ENCODE peak calls at places on chromosome 18, in ten cellular contexts. One of them, this sample, is unnamed.

GRCh38 chr18:31774960-31775359 is 14.3 kb upstream of the SLC25A52 start:
- DNase-seq in SW 1271: no peak
- DNase-seq in NCI-H1436: no peak
- DNase-seq in A549: no peak
- DNase-seq in KG1: no peak
- DNase-seq in amniotic epithelial cell: no peak
- DNase-seq in DMS 273 treated with DMSO at 0.1 percent for 48 hours: no peak
- DNase-seq in glomerular endothelial cell: no peak
- DNase-seq in tibial artery: no peak
- DNase-seq in activated naive CD8-positive, alpha-beta T cell treated with anti-CD3 and anti-CD28 coated beads, Interleukin-2, amount 50 U/mL, for 16 hours: no peak
- DNase-seq in this sample: no peak

GRCh38 chr18:53380063-53380639 is 844.3 kb downstream of the MBD2 start:
- DNase-seq in DMS 273 treated with DMSO at 0.1 percent for 48 hours: peak
- DNase-seq in NCI-H1436: no peak
- DNase-seq in amniotic epithelial cell: no peak
- DNase-seq in activated naive CD8-positive, alpha-beta T cell treated with anti-CD3 and anti-CD28 coated beads, Interleukin-2, amount 50 U/mL, for 16 hours: no peak
- DNase-seq in KG1: no peak
- DNase-seq in tibial artery: no peak
- DNase-seq in SW 1271: no peak
- DNase-seq in glomerular endothelial cell: peak
- DNase-seq in A549: peak
- DNase-seq in this sample: peak

GRCh38 chr18:51120809-51121596 is 76.5 kb downstream of the MEX3C start:
- DNase-seq in amniotic epithelial cell: no peak
- DNase-seq in DMS 273 treated with DMSO at 0.1 percent for 48 hours: no peak
- DNase-seq in KG1: no peak
- DNase-seq in A549: no peak
- DNase-seq in SW 1271: no peak
- DNase-seq in tibial artery: no peak
- DNase-seq in glomerular endothelial cell: no peak
- DNase-seq in activated naive CD8-positive, alpha-beta T cell treated with anti-CD3 and anti-CD28 coated beads, Interleukin-2, amount 50 U/mL, for 16 hours: no peak
- DNase-seq in NCI-H1436: no peak
- DNase-seq in this sample: no peak

GRCh38 chr18:9530226-9531009 is 55.1 kb downstream of the RALBP1 start:
- DNase-seq in activated naive CD8-positive, alpha-beta T cell treated with anti-CD3 and anti-CD28 coated beads, Interleukin-2, amount 50 U/mL, for 16 hours: no peak
- DNase-seq in amniotic epithelial cell: peak
- DNase-seq in glomerular endothelial cell: no peak
- DNase-seq in NCI-H1436: no peak
- DNase-seq in KG1: no peak
- DNase-seq in tibial artery: no peak
- DNase-seq in SW 1271: no peak
- DNase-seq in A549: no peak
- DNase-seq in DMS 273 treated with DMSO at 0.1 percent for 48 hours: no peak
- DNase-seq in this sample: peak

GRCh38 chr18:6315556-6316331 is 99.0 kb downstream of the L3MBTL4 start:
- DNase-seq in amniotic epithelial cell: no peak
- DNase-seq in NCI-H1436: no peak
- DNase-seq in SW 1271: no peak
- DNase-seq in A549: no peak
- DNase-seq in tibial artery: no peak
- DNase-seq in KG1: no peak
- DNase-seq in DMS 273 treated with DMSO at 0.1 percent for 48 hours: no peak
- DNase-seq in activated naive CD8-positive, alpha-beta T cell treated with anti-CD3 and anti-CD28 coated beads, Interleukin-2, amount 50 U/mL, for 16 hours: no peak
- DNase-seq in glomerular endothelial cell: no peak
- DNase-seq in this sample: no peak

GRCh38 chr18:46278481-46279465 is 174.6 kb downstream of the HAUS1 start:
- DNase-seq in activated naive CD8-positive, alpha-beta T cell treated with anti-CD3 and anti-CD28 coated beads, Interleukin-2, amount 50 U/mL, for 16 hours: no peak
- DNase-seq in amniotic epithelial cell: peak
- DNase-seq in KG1: no peak
- DNase-seq in SW 1271: no peak
- DNase-seq in NCI-H1436: no peak
- DNase-seq in glomerular endothelial cell: no peak
- DNase-seq in A549: no peak
- DNase-seq in DMS 273 treated with DMSO at 0.1 percent for 48 hours: no peak
- DNase-seq in tibial artery: no peak
- DNase-seq in this sample: peak

GRCh38 chr18:22378672-22379282 is 38.9 kb downstream of the CTAGE1 start:
- DNase-seq in KG1: no peak
- DNase-seq in tibial artery: peak
- DNase-seq in DMS 273 treated with DMSO at 0.1 percent for 48 hours: no peak
- DNase-seq in A549: peak
- DNase-seq in glomerular endothelial cell: no peak
- DNase-seq in amniotic epithelial cell: peak
- DNase-seq in NCI-H1436: no peak
- DNase-seq in activated naive CD8-positive, alpha-beta T cell treated with anti-CD3 and anti-CD28 coated beads, Interleukin-2, amount 50 U/mL, for 16 hours: no peak
- DNase-seq in SW 1271: peak
- DNase-seq in this sample: peak

GRCh38 chr18:12645751-12646203 is 12.1 kb downstream of the SPIRE1 start:
- DNase-seq in NCI-H1436: no peak
- DNase-seq in KG1: no peak
- DNase-seq in glomerular endothelial cell: no peak
- DNase-seq in activated naive CD8-positive, alpha-beta T cell treated with anti-CD3 and anti-CD28 coated beads, Interleukin-2, amount 50 U/mL, for 16 hours: no peak
- DNase-seq in tibial artery: peak
- DNase-seq in amniotic epithelial cell: peak
- DNase-seq in DMS 273 treated with DMSO at 0.1 percent for 48 hours: no peak
- DNase-seq in A549: no peak
- DNase-seq in SW 1271: no peak
- DNase-seq in this sample: peak

GRCh38 chr18:12652861-12653401 is 5.0 kb downstream of the SPIRE1 start:
- DNase-seq in SW 1271: no peak
- DNase-seq in activated naive CD8-positive, alpha-beta T cell treated with anti-CD3 and anti-CD28 coated beads, Interleukin-2, amount 50 U/mL, for 16 hours: no peak
- DNase-seq in glomerular endothelial cell: no peak
- DNase-seq in DMS 273 treated with DMSO at 0.1 percent for 48 hours: no peak
- DNase-seq in amniotic epithelial cell: peak
- DNase-seq in tibial artery: no peak
- DNase-seq in NCI-H1436: no peak
- DNase-seq in KG1: no peak
- DNase-seq in A549: no peak
- DNase-seq in this sample: peak

GRCh38 chr18:74511823-74512222 is 15.7 kb downstream of the CNDP2 start:
- DNase-seq in SW 1271: no peak
- DNase-seq in activated naive CD8-positive, alpha-beta T cell treated with anti-CD3 and anti-CD28 coated beads, Interleukin-2, amount 50 U/mL, for 16 hours: no peak
- DNase-seq in A549: no peak
- DNase-seq in amniotic epithelial cell: no peak
- DNase-seq in DMS 273 treated with DMSO at 0.1 percent for 48 hours: no peak
- DNase-seq in NCI-H1436: no peak
- DNase-seq in KG1: no peak
- DNase-seq in glomerular endothelial cell: no peak
- DNase-seq in tibial artery: no peak
- DNase-seq in this sample: no peak

GRCh38 chr18:13680612-13681011 is 45.7 kb downstream of the FAM210A start:
- DNase-seq in activated naive CD8-positive, alpha-beta T cell treated with anti-CD3 and anti-CD28 coated beads, Interleukin-2, amount 50 U/mL, for 16 hours: no peak
- DNase-seq in DMS 273 treated with DMSO at 0.1 percent for 48 hours: no peak
- DNase-seq in glomerular endothelial cell: no peak
- DNase-seq in tibial artery: no peak
- DNase-seq in NCI-H1436: no peak
- DNase-seq in amniotic epithelial cell: peak
- DNase-seq in KG1: no peak
- DNase-seq in SW 1271: no peak
- DNase-seq in A549: peak
- DNase-seq in this sample: no peak

GRCh38 chr18:34659579-34660517 is 50.2 kb upstream of the DTNA start:
- DNase-seq in activated naive CD8-positive, alpha-beta T cell treated with anti-CD3 and anti-CD28 coated beads, Interleukin-2, amount 50 U/mL, for 16 hours: no peak
- DNase-seq in KG1: no peak
- DNase-seq in glomerular endothelial cell: peak
- DNase-seq in NCI-H1436: peak
- DNase-seq in A549: peak
- DNase-seq in SW 1271: peak
- DNase-seq in amniotic epithelial cell: peak
- DNase-seq in tibial artery: peak
- DNase-seq in DMS 273 treated with DMSO at 0.1 percent for 48 hours: no peak
- DNase-seq in this sample: peak

GRCh38 chr18:23077493-23078256 is 57.6 kb upstream of the CABLES1 start:
- DNase-seq in glomerular endothelial cell: no peak
- DNase-seq in tibial artery: no peak
- DNase-seq in activated naive CD8-positive, alpha-beta T cell treated with anti-CD3 and anti-CD28 coated beads, Interleukin-2, amount 50 U/mL, for 16 hours: no peak
- DNase-seq in KG1: no peak
- DNase-seq in NCI-H1436: no peak
- DNase-seq in amniotic epithelial cell: no peak
- DNase-seq in DMS 273 treated with DMSO at 0.1 percent for 48 hours: no peak
- DNase-seq in SW 1271: no peak
- DNase-seq in A549: peak
- DNase-seq in this sample: no peak

GRCh38 chr18:57210101-57210661 is 63.3 kb downstream of the BOD1L2 start:
- DNase-seq in amniotic epithelial cell: peak
- DNase-seq in KG1: no peak
- DNase-seq in NCI-H1436: peak
- DNase-seq in SW 1271: peak
- DNase-seq in A549: peak
- DNase-seq in tibial artery: peak
- DNase-seq in glomerular endothelial cell: peak
- DNase-seq in activated naive CD8-positive, alpha-beta T cell treated with anti-CD3 and anti-CD28 coated beads, Interleukin-2, amount 50 U/mL, for 16 hours: no peak
- DNase-seq in DMS 273 treated with DMSO at 0.1 percent for 48 hours: no peak
- DNase-seq in this sample: peak

GRCh38 chr18:21803495-21803894 is 62.9 kb downstream of the MIB1 start:
- DNase-seq in SW 1271: no peak
- DNase-seq in NCI-H1436: no peak
- DNase-seq in amniotic epithelial cell: peak
- DNase-seq in glomerular endothelial cell: no peak
- DNase-seq in A549: no peak
- DNase-seq in KG1: no peak
- DNase-seq in DMS 273 treated with DMSO at 0.1 percent for 48 hours: no peak
- DNase-seq in tibial artery: no peak
- DNase-seq in activated naive CD8-positive, alpha-beta T cell treated with anti-CD3 and anti-CD28 coated beads, Interleukin-2, amount 50 U/mL, for 16 hours: no peak
- DNase-seq in this sample: peak

GRCh38 chr18:63363951-63364350 is 3.1 kb downstream of the KDSR start:
- DNase-seq in activated naive CD8-positive, alpha-beta T cell treated with anti-CD3 and anti-CD28 coated beads, Interleukin-2, amount 50 U/mL, for 16 hours: no peak
- DNase-seq in A549: no peak
- DNase-seq in KG1: no peak
- DNase-seq in glomerular endothelial cell: no peak
- DNase-seq in NCI-H1436: no peak
- DNase-seq in DMS 273 treated with DMSO at 0.1 percent for 48 hours: no peak
- DNase-seq in amniotic epithelial cell: peak
- DNase-seq in tibial artery: no peak
- DNase-seq in SW 1271: no peak
- DNase-seq in this sample: no peak

This sample was measured in AG10803.